ENCODE peak calls at places on chromosome X, in six cellular contexts. Z is A549, Q is IMR-90, J is GM12878, E is K562, K is HepG2. U is an unnamed sample.

GRCh38 chrX:136115124-136115908 is 32.0 kb upstream of the FHL1 start:
- DNase-seq in Z (no peak), Q (peak), J (no peak), E (no peak), K (no peak), U (no peak)

GRCh38 chrX:110557864-110558263 is 199.2 kb downstream of the RTL9 start:
- DNase-seq in Z (no peak), Q (no peak), J (no peak), E (no peak), K (no peak), U (no peak)

GRCh38 chrX:81259714-81260395 is 58.0 kb downstream of the SH3BGRL start:
- DNase-seq in Z (no peak), Q (peak), J (no peak), E (no peak), K (no peak), U (no peak)

GRCh38 chrX:150507251-150507856 is 61.1 kb upstream of the MTM1 start:
- DNase-seq in Z (no peak), Q (no peak), J (no peak), E (no peak), K (no peak), U (no peak)

GRCh38 chrX:30504309-30504708 is 73.3 kb downstream of the TASL start:
- DNase-seq in Z (no peak), Q (peak), J (peak), E (peak), K (peak), U (peak)

GRCh38 chrX:17160971-17161370 is 214.0 kb upstream of the NHS start:
- DNase-seq in Z (peak), Q (no peak), J (no peak), E (no peak), K (no peak), U (peak)

GRCh38 chrX:7149421-7149820 is 1.5 kb upstream of the PUDP start:
- DNase-seq in Z (no peak), Q (no peak), J (no peak), E (no peak), K (no peak), U (no peak)

GRCh38 chrX:68842781-68843581 is 14.2 kb downstream of the EFNB1 start:
- DNase-seq in Z (no peak), Q (peak), J (no peak), E (no peak), K (no peak), U (no peak)

GRCh38 chrX:150762258-150762867 is 69.2 kb downstream of the MTMR1 start:
- DNase-seq in Z (no peak), Q (no peak), J (no peak), E (no peak), K (no peak), U (no peak)

GRCh38 chrX:56795309-56795868 is 66.3 kb downstream of the NBDY start:
- DNase-seq in Z (no peak), Q (no peak), J (no peak), E (no peak), K (no peak), U (peak)

GRCh38 chrX:12978205-12979010 is 3.5 kb downstream of the TMSB4X start:
- DNase-seq in Z (no peak), Q (peak), J (no peak), E (peak), K (no peak), U (no peak)

GRCh38 chrX:134623293-134624045 is 34.8 kb downstream of the PLAC1 start:
- DNase-seq in Z (no peak), Q (peak), J (no peak), E (no peak), K (no peak), U (no peak)

GRCh38 chrX:101417981-101418841 is 10.2 kb downstream of the HNRNPH2 start:
- DNase-seq in Z (no peak), Q (no peak), J (no peak), E (no peak), K (no peak), U (peak)

GRCh38 chrX:21528076-21528475 is 130.1 kb downstream of the KLHL34 start:
- DNase-seq in Z (no peak), Q (peak), J (no peak), E (no peak), K (no peak), U (no peak)

GRCh38 chrX:31331045-31331444 is 259.2 kb upstream of the FTHL17 start:
- DNase-seq in Z (no peak), Q (no peak), J (no peak), E (no peak), K (no peak), U (no peak)

GRCh38 chrX:45200741-45201234 is at the start of gene DIPK2B:
- DNase-seq in Z (no peak), Q (no peak), J (no peak), E (no peak), K (no peak), U (no peak)

GRCh38 chrX:7120578-7121219 is 26.8 kb upstream of the STS start:
- DNase-seq in Z (no peak), Q (peak), J (no peak), E (no peak), K (peak), U (no peak)

GRCh38 chrX:40155617-40156471 is 58.1 kb upstream of the BCOR start:
- DNase-seq in Z (peak), Q (no peak), J (no peak), E (peak), K (no peak), U (peak)

GRCh38 chrX:29229802-29230201 is 642.6 kb downstream of the IL1RAPL1 start:
- DNase-seq in Z (no peak), Q (peak), J (no peak), E (no peak), K (no peak), U (no peak)

GRCh38 chrX:101764538-101764937 is 104.9 kb upstream of the ARMCX2 start:
- DNase-seq in Z (no peak), Q (no peak), J (no peak), E (no peak), K (no peak), U (no peak)

GRCh38 chrX:20420058-20420457 is 153.3 kb upstream of the RPS6KA3 start:
- DNase-seq in Z (no peak), Q (no peak), J (no peak), E (no peak), K (no peak), U (no peak)

GRCh38 chrX:113929004-113929403 is 654.9 kb upstream of the HTR2C start:
- DNase-seq in Z (peak), Q (peak), J (no peak), E (peak), K (peak), U (peak)

GRCh38 chrX:47208108-47208507 is 10.4 kb upstream of the CDK16 start:
- DNase-seq in Z (no peak), Q (no peak), J (no peak), E (no peak), K (no peak), U (no peak)

GRCh38 chrX:87160435-87161010 is 357.1 kb upstream of the KLHL4 start:
- DNase-seq in Z (no peak), Q (no peak), J (no peak), E (no peak), K (no peak), U (no peak)

GRCh38 chrX:115311139-115311538 is 21.6 kb downstream of the LUZP4 start:
- DNase-seq in Z (no peak), Q (no peak), J (no peak), E (no peak), K (no peak), U (peak)

GRCh38 chrX:115560211-115560977 is 580 bp upstream of the PLS3 start:
- DNase-seq in Z (peak), Q (peak), J (no peak), E (no peak), K (peak), U (no peak)

GRCh38 chrX:47456080-47456479 is 26.9 kb downstream of the ZNF41 start:
- DNase-seq in Z (no peak), Q (no peak), J (no peak), E (no peak), K (no peak), U (no peak)

GRCh38 chrX:68807818-68808217 is 21.0 kb upstream of the EFNB1 start:
- DNase-seq in Z (peak), Q (no peak), J (no peak), E (peak), K (no peak), U (no peak)

GRCh38 chrX:48737940-48738339 is 23.6 kb upstream of the GLOD5 start:
- DNase-seq in Z (no peak), Q (no peak), J (no peak), E (no peak), K (no peak), U (no peak)

GRCh38 chrX:54937416-54937815 is 16.8 kb downstream of the TRO start:
- DNase-seq in Z (no peak), Q (no peak), J (no peak), E (no peak), K (no peak), U (no peak)
- TF ChIP-seq SMC3 in Z (no peak), Q (no peak), J (no peak), E (no peak), K (no peak), U (no peak)

GRCh38 chrX:153970398-153971123 is 1.1 kb downstream of the HCFC1 start:
- DNase-seq in Z (no peak), Q (peak), J (no peak), E (peak), K (peak), U (peak)
- TF ChIP-seq SMC3 in Z (no peak), Q (no peak), J (no peak), E (no peak), K (no peak), U (no peak)

GRCh38 chrX:78652971-78653822 is 5.9 kb downstream of the RTL3 start:
- DNase-seq in Z (peak), Q (peak), J (no peak), E (no peak), K (peak), U (no peak)
- TF ChIP-seq SMC3 in Z (no peak), Q (no peak), J (no peak), E (no peak), K (no peak), U (no peak)

DNA sequence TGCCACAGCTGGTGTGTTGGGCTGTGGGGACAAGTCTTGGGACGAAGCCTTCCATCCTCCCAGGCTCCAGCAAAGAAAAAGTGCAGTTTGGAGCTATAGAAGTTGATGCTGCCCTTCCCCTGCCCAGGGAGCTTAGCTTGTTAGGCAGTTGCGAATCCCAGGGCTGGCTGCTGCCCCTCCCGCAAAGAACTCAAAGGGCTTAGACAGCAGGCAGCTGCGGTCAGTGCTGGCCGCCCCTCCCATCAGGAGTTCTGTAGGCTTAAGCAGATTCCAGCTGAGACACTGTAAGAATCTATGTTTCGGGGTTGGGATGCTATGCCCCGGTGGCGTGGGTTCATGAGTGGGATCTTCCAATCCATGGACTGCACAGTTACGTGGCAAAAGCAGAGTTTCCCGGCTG is 956.7 kb downstream of the GLUD2 start:
- DNase-seq in Z (no peak), Q (no peak), J (no peak), E (no peak), K (no peak), U (no peak)
- TF ChIP-seq SMC3 in Z (no peak), Q (no peak), J (no peak), E (no peak), K (no peak), U (no peak)

DNA sequence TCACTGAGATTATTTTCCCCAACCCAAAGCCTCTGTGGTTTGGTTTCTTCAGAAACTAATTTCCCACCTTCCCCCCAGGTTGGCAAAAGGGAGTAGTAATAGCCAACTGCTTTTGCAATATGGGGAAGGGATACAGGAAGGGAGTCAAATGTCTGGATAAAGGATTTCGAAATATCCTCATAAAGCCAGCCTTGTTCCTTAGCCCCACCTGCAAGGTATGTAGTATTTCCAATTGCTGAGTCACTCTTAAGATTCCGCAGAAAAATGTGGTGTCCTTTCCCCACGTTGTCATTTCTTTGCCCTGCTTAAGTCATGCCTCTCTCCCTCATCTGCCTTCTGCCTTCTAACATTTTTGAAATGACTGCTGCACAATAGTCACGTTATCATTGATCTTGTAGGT is 138.8 kb upstream of the DCAF8L1 start:
- DNase-seq in Z (no peak), Q (no peak), J (no peak), E (no peak), K (no peak), U (no peak)
- TF ChIP-seq SMC3 in Z (no peak), Q (no peak), J (no peak), E (no peak), K (no peak), U (no peak)

GRCh38 chrX:104281564-104281963 is 26.8 kb upstream of the ESX1 start:
- DNase-seq in Z (no peak), Q (no peak), J (no peak), E (no peak), K (no peak), U (no peak)
- TF ChIP-seq SMC3 in Z (no peak), Q (no peak), J (no peak), E (no peak), K (no peak), U (no peak)

GRCh38 chrX:108399427-108400165 is 38.6 kb downstream of the COL4A6 start:
- DNase-seq in Z (no peak), Q (peak), J (no peak), E (no peak), K (no peak), U (no peak)
- TF ChIP-seq SMC3 in Z (no peak), Q (no peak), J (no peak), E (no peak), K (no peak), U (no peak)

GRCh38 chrX:143788265-143788664 is 67.7 kb upstream of the SPANXN2 start:
- DNase-seq in Z (no peak), Q (no peak), J (no peak), E (no peak), K (no peak), U (peak)
- TF ChIP-seq SMC3 in Z (no peak), Q (no peak), J (no peak), E (no peak), K (no peak), U (peak)

DNA sequence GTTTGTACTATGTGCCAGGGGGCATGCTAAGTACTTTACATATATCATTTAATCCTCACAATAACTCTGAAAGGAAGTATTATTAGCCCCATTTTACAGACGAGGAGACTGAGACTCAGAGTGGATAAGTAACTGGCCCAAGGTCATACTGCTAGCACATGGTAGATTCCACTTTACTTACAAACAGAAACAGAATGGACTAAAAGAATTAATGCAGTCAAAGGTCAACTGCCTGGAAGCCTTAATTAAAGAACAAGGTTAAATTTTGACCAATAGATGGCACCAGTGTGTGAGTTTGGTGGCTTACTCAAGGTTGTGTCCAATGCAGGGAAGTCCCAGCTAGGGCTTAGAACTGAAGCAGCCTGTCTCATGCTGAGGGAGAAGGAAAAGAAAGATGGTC is 4.7 kb downstream of the RIPPLY1 start:
- DNase-seq in Z (peak), Q (peak), J (peak), E (peak), K (peak), U (peak)
- TF ChIP-seq SMC3 in Z (peak), Q (peak), J (peak), E (no peak), K (peak), U (peak)

DNA sequence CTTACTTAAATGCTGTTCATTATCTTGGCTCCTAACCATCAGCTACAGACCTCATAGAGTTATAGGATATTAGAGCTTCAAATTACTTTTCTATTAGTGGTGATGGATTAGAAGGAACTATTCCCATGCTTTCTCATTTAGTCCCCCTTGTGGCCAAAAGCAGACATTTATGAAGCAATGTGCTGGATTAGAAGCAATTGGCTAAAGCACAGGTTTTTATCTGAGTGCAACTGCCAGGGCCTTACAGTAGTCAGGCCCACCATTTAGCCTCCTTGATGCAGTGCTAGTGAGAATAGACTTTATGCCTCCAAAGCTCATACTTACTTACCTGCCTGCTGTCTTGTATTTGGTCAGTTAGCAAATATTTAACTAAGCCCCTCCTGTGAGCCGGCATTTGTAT is 93.0 kb downstream of the TSPAN7 start:
- DNase-seq in Z (peak), Q (peak), J (no peak), E (peak), K (peak), U (peak)
- TF ChIP-seq SMC3 in Z (peak), Q (peak), J (peak), E (no peak), K (peak), U (peak)

U was measured in SK-N-SH.